ENCODE peak calls at places on chromosomes 2 and 18, in nine cellular contexts. T, B, N, S, F, J, X, U and G are unnamed samples.

GRCh38 chr2:149527998-149528775 is 59.4 kb downstream of the MMADHC start:
- DNase-seq in B (no peak), X (no peak), S (no peak), N (no peak), U (no peak), J (no peak), F (no peak), T (no peak), G (no peak)

GRCh38 chr2:204846471-204846870 is 301.2 kb downstream of the PARD3B start:
- DNase-seq in F (no peak), J (no peak), T (no peak), N (no peak), X (no peak), S (no peak), B (no peak), U (no peak), G (no peak)

GRCh38 chr2:28751956-28752607 is 452 bp downstream of the PPP1CB start:
- DNase-seq in N (peak), B (peak), S (no peak), T (no peak), F (peak), U (peak), J (no peak), X (no peak), G (peak)

GRCh38 chr2:107738268-107738667 is 88.4 kb upstream of the RGPD4 start:
- DNase-seq in N (no peak), T (no peak), X (no peak), S (no peak), U (no peak), B (no peak), F (no peak), J (no peak), G (no peak)

GRCh38 chr2:215796160-215796559 is 217.2 kb downstream of the MREG start:
- DNase-seq in X (no peak), T (no peak), B (no peak), J (no peak), U (no peak), N (peak), S (no peak), F (no peak), G (peak)

GRCh38 chr2:12701786-12702660 is 14.7 kb upstream of the TRIB2 start:
- DNase-seq in F (no peak), S (no peak), X (no peak), B (no peak), N (no peak), T (no peak), U (no peak), J (no peak), G (no peak)

GRCh38 chr2:104897515-104898184 is 43.7 kb downstream of the POU3F3 start:
- DNase-seq in F (no peak), B (no peak), X (no peak), S (no peak), J (no peak), N (no peak), T (no peak), U (no peak), G (no peak)

GRCh38 chr2:45763256-45763655 is 111.8 kb downstream of the PRKCE start:
- DNase-seq in N (no peak), T (no peak), S (no peak), B (no peak), F (no peak), J (no peak), U (no peak), X (no peak), G (no peak)

GRCh38 chr2:201642086-201642578 is 1.2 kb downstream of the TMEM237 start:
- DNase-seq in B (no peak), N (no peak), T (no peak), F (no peak), J (no peak), U (no peak), S (no peak), X (no peak), G (no peak)

GRCh38 chr2:8447610-8448221 is 234.1 kb upstream of the ID2 start:
- DNase-seq in S (no peak), U (no peak), J (no peak), B (no peak), F (no peak), X (no peak), T (no peak), N (peak), G (no peak)

GRCh38 chr2:112958428-112959108 is 19.2 kb upstream of the IL36G start:
- DNase-seq in X (peak), F (peak), S (no peak), U (no peak), J (peak), B (peak), N (peak), T (peak), G (peak)

GRCh38 chr2:62197609-62198236 is 1.8 kb downstream of the B3GNT2 start:
- DNase-seq in N (peak), F (peak), J (no peak), B (peak), X (peak), U (no peak), T (peak), S (no peak), G (peak)

GRCh38 chr2:172038604-172039003 is 38.9 kb downstream of the METAP1D start:
- DNase-seq in S (no peak), F (no peak), X (no peak), U (no peak), N (peak), T (no peak), J (no peak), B (no peak), G (no peak)

GRCh38 chr2:79013629-79014028 is 11.9 kb upstream of the REG3G start:
- DNase-seq in B (no peak), J (no peak), N (no peak), X (no peak), U (no peak), T (no peak), S (no peak), F (no peak), G (no peak)

GRCh38 chr2:166661824-166662223 is 167.8 kb upstream of the SCN7A start:
- DNase-seq in B (no peak), J (no peak), T (no peak), X (no peak), U (no peak), F (no peak), N (no peak), S (no peak), G (no peak)

GRCh38 chr18:48913201-48913600 is 37.6 kb downstream of the SMAD7 start:
- DNase-seq in F (peak), J (peak), T (no peak), B (peak), S (no peak), U (no peak), N (no peak), X (no peak), G (no peak)

GRCh38 chr2:20448246-20449046 is 1.6 kb downstream of the RHOB start:
- DNase-seq in X (peak), N (no peak), B (no peak), F (peak), U (no peak), T (no peak), S (no peak), J (no peak), G (no peak)

GRCh38 chr18:70469916-70470315 is 181.1 kb downstream of the SOCS6 start:
- DNase-seq in U (no peak), B (no peak), S (no peak), X (no peak), J (no peak), N (no peak), F (no peak), T (no peak), G (no peak)

GRCh38 chr2:113896791-113897190 is 6.9 kb downstream of the ACTR3 start:
- DNase-seq in S (no peak), T (no peak), F (no peak), U (no peak), J (no peak), N (no peak), B (no peak), X (no peak), G (no peak)